ENCODE peak calls at places on chromosomes 4 and X, in nine cellular contexts. One of them, this sample, is unnamed.

GRCh38 chrX:73876897-73877296 is 313.9 kb downstream of the CHIC1 start:
- DNase-seq in frontal cortex: no peak
- DNase-seq in upper lobe of right lung: no peak
- DNase-seq in stimulated activated CD8-positive, alpha-beta memory T cell treated with anti-CD3 and anti-CD28 coated beads, Interleukin-12 subunit alpha, Interleukin-12 subunit beta, amount 100 ng/mL, for 4 hours: no peak
- DNase-seq in K562: no peak
- DNase-seq in activated T-cell treated with anti-CD3 and anti-CD28 coated beads for 4 hours: no peak
- DNase-seq in heart right ventricle: no peak
- DNase-seq in germinal center: no peak
- DNase-seq in fibroblast of mammary gland: no peak
- DNase-seq in this sample: no peak

GRCh38 chrX:70030242-70030823 is 19.4 kb downstream of the AWAT2 start:
- DNase-seq in frontal cortex: peak; percentile 6
- DNase-seq in upper lobe of right lung: no peak
- DNase-seq in stimulated activated CD8-positive, alpha-beta memory T cell treated with anti-CD3 and anti-CD28 coated beads, Interleukin-12 subunit alpha, Interleukin-12 subunit beta, amount 100 ng/mL, for 4 hours: no peak
- DNase-seq in K562: peak; percentile 65
- DNase-seq in activated T-cell treated with anti-CD3 and anti-CD28 coated beads for 4 hours: no peak
- DNase-seq in heart right ventricle: peak; percentile 46
- DNase-seq in germinal center: peak; percentile 32
- DNase-seq in fibroblast of mammary gland: peak; percentile 69
- DNase-seq in this sample: no peak

GRCh38 chr4:121070696-121071639 is 1.4 kb downstream of the NDNF start:
- DNase-seq in frontal cortex: no peak
- DNase-seq in upper lobe of right lung: peak; percentile 82
- DNase-seq in stimulated activated CD8-positive, alpha-beta memory T cell treated with anti-CD3 and anti-CD28 coated beads, Interleukin-12 subunit alpha, Interleukin-12 subunit beta, amount 100 ng/mL, for 4 hours: no peak
- DNase-seq in K562: no peak
- DNase-seq in activated T-cell treated with anti-CD3 and anti-CD28 coated beads for 4 hours: no peak
- DNase-seq in heart right ventricle: peak; percentile 33
- DNase-seq in germinal center: no peak
- DNase-seq in fibroblast of mammary gland: peak; percentile 47
- DNase-seq in this sample: no peak

GRCh38 chr4:136967069-136967468 is 565.2 kb downstream of the PCDH18 start:
- DNase-seq in frontal cortex: no peak
- DNase-seq in upper lobe of right lung: no peak
- DNase-seq in stimulated activated CD8-positive, alpha-beta memory T cell treated with anti-CD3 and anti-CD28 coated beads, Interleukin-12 subunit alpha, Interleukin-12 subunit beta, amount 100 ng/mL, for 4 hours: no peak
- DNase-seq in K562: no peak
- DNase-seq in activated T-cell treated with anti-CD3 and anti-CD28 coated beads for 4 hours: no peak
- DNase-seq in heart right ventricle: no peak
- DNase-seq in germinal center: no peak
- DNase-seq in fibroblast of mammary gland: no peak
- DNase-seq in this sample: no peak

GRCh38 chrX:106906361-106906760 is 3.2 kb upstream of the RIPPLY1 start:
- DNase-seq in frontal cortex: no peak
- DNase-seq in upper lobe of right lung: no peak
- DNase-seq in stimulated activated CD8-positive, alpha-beta memory T cell treated with anti-CD3 and anti-CD28 coated beads, Interleukin-12 subunit alpha, Interleukin-12 subunit beta, amount 100 ng/mL, for 4 hours: no peak
- DNase-seq in K562: no peak
- DNase-seq in activated T-cell treated with anti-CD3 and anti-CD28 coated beads for 4 hours: no peak
- DNase-seq in heart right ventricle: no peak
- DNase-seq in germinal center: no peak
- DNase-seq in fibroblast of mammary gland: no peak
- DNase-seq in this sample: no peak

GRCh38 chr4:33080262-33080661 is 2360.1 kb downstream of the PCDH7 start:
- DNase-seq in frontal cortex: no peak
- DNase-seq in upper lobe of right lung: no peak
- DNase-seq in stimulated activated CD8-positive, alpha-beta memory T cell treated with anti-CD3 and anti-CD28 coated beads, Interleukin-12 subunit alpha, Interleukin-12 subunit beta, amount 100 ng/mL, for 4 hours: no peak
- DNase-seq in K562: no peak
- DNase-seq in activated T-cell treated with anti-CD3 and anti-CD28 coated beads for 4 hours: no peak
- DNase-seq in heart right ventricle: no peak
- DNase-seq in germinal center: no peak
- DNase-seq in fibroblast of mammary gland: peak; percentile 54
- DNase-seq in this sample: no peak

GRCh38 chrX:94401426-94401825 is 727.4 kb downstream of the FAM133A start:
- DNase-seq in frontal cortex: no peak
- DNase-seq in upper lobe of right lung: no peak
- DNase-seq in stimulated activated CD8-positive, alpha-beta memory T cell treated with anti-CD3 and anti-CD28 coated beads, Interleukin-12 subunit alpha, Interleukin-12 subunit beta, amount 100 ng/mL, for 4 hours: no peak
- DNase-seq in K562: no peak
- DNase-seq in activated T-cell treated with anti-CD3 and anti-CD28 coated beads for 4 hours: no peak
- DNase-seq in heart right ventricle: no peak
- DNase-seq in germinal center: no peak
- DNase-seq in fibroblast of mammary gland: no peak
- DNase-seq in this sample: no peak

GRCh38 chrX:41512394-41512793 is 65.3 kb downstream of the NYX start:
- DNase-seq in frontal cortex: no peak
- DNase-seq in upper lobe of right lung: no peak
- DNase-seq in stimulated activated CD8-positive, alpha-beta memory T cell treated with anti-CD3 and anti-CD28 coated beads, Interleukin-12 subunit alpha, Interleukin-12 subunit beta, amount 100 ng/mL, for 4 hours: no peak
- DNase-seq in K562: no peak
- DNase-seq in activated T-cell treated with anti-CD3 and anti-CD28 coated beads for 4 hours: no peak
- DNase-seq in heart right ventricle: no peak
- DNase-seq in germinal center: peak; percentile 23
- DNase-seq in fibroblast of mammary gland: no peak
- DNase-seq in this sample: no peak

GRCh38 chrX:14581081-14581480 is 51.7 kb downstream of the GLRA2 start:
- DNase-seq in frontal cortex: no peak
- DNase-seq in upper lobe of right lung: no peak
- DNase-seq in stimulated activated CD8-positive, alpha-beta memory T cell treated with anti-CD3 and anti-CD28 coated beads, Interleukin-12 subunit alpha, Interleukin-12 subunit beta, amount 100 ng/mL, for 4 hours: no peak
- DNase-seq in K562: no peak
- DNase-seq in activated T-cell treated with anti-CD3 and anti-CD28 coated beads for 4 hours: no peak
- DNase-seq in heart right ventricle: no peak
- DNase-seq in germinal center: no peak
- DNase-seq in fibroblast of mammary gland: no peak
- DNase-seq in this sample: no peak

GRCh38 chrX:54066841-54067240 is 22.6 kb upstream of the PHF8 start:
- DNase-seq in frontal cortex: no peak
- DNase-seq in upper lobe of right lung: no peak
- DNase-seq in stimulated activated CD8-positive, alpha-beta memory T cell treated with anti-CD3 and anti-CD28 coated beads, Interleukin-12 subunit alpha, Interleukin-12 subunit beta, amount 100 ng/mL, for 4 hours: no peak
- DNase-seq in K562: no peak
- DNase-seq in activated T-cell treated with anti-CD3 and anti-CD28 coated beads for 4 hours: no peak
- DNase-seq in heart right ventricle: no peak
- DNase-seq in germinal center: no peak
- DNase-seq in fibroblast of mammary gland: peak; percentile 60
- DNase-seq in this sample: no peak

GRCh38 chrX:155046811-155047528 is 20.3 kb downstream of the FUNDC2 start:
- DNase-seq in frontal cortex: no peak
- DNase-seq in upper lobe of right lung: no peak
- DNase-seq in stimulated activated CD8-positive, alpha-beta memory T cell treated with anti-CD3 and anti-CD28 coated beads, Interleukin-12 subunit alpha, Interleukin-12 subunit beta, amount 100 ng/mL, for 4 hours: no peak
- DNase-seq in K562: no peak
- DNase-seq in activated T-cell treated with anti-CD3 and anti-CD28 coated beads for 4 hours: no peak
- DNase-seq in heart right ventricle: no peak
- DNase-seq in germinal center: no peak
- DNase-seq in fibroblast of mammary gland: no peak
- DNase-seq in this sample: no peak

GRCh38 chr4:108072300-108072699 is 82.6 kb downstream of the HADH start:
- DNase-seq in frontal cortex: no peak
- DNase-seq in upper lobe of right lung: no peak
- DNase-seq in stimulated activated CD8-positive, alpha-beta memory T cell treated with anti-CD3 and anti-CD28 coated beads, Interleukin-12 subunit alpha, Interleukin-12 subunit beta, amount 100 ng/mL, for 4 hours: peak; percentile 26
- DNase-seq in K562: no peak
- DNase-seq in activated T-cell treated with anti-CD3 and anti-CD28 coated beads for 4 hours: peak; percentile 36
- DNase-seq in heart right ventricle: no peak
- DNase-seq in germinal center: no peak
- DNase-seq in fibroblast of mammary gland: no peak
- DNase-seq in this sample: no peak

GRCh38 chr4:184536881-184537248 is 62.5 kb upstream of the IRF2 start:
- DNase-seq in frontal cortex: no peak
- DNase-seq in upper lobe of right lung: no peak
- DNase-seq in stimulated activated CD8-positive, alpha-beta memory T cell treated with anti-CD3 and anti-CD28 coated beads, Interleukin-12 subunit alpha, Interleukin-12 subunit beta, amount 100 ng/mL, for 4 hours: no peak
- DNase-seq in K562: peak; percentile 18
- DNase-seq in activated T-cell treated with anti-CD3 and anti-CD28 coated beads for 4 hours: no peak
- DNase-seq in heart right ventricle: peak; percentile 10
- DNase-seq in germinal center: no peak
- DNase-seq in fibroblast of mammary gland: no peak
- DNase-seq in this sample: no peak

GRCh38 chr4:148649669-148650331 is 207.6 kb upstream of the NR3C2 start:
- DNase-seq in frontal cortex: no peak
- DNase-seq in upper lobe of right lung: no peak
- DNase-seq in stimulated activated CD8-positive, alpha-beta memory T cell treated with anti-CD3 and anti-CD28 coated beads, Interleukin-12 subunit alpha, Interleukin-12 subunit beta, amount 100 ng/mL, for 4 hours: no peak
- DNase-seq in K562: no peak
- DNase-seq in activated T-cell treated with anti-CD3 and anti-CD28 coated beads for 4 hours: no peak
- DNase-seq in heart right ventricle: no peak
- DNase-seq in germinal center: no peak
- DNase-seq in fibroblast of mammary gland: peak; percentile 39
- DNase-seq in this sample: no peak

GRCh38 chr4:82842593-82842992 is 44.0 kb upstream of the SCD5 start:
- DNase-seq in frontal cortex: no peak
- DNase-seq in upper lobe of right lung: no peak
- DNase-seq in stimulated activated CD8-positive, alpha-beta memory T cell treated with anti-CD3 and anti-CD28 coated beads, Interleukin-12 subunit alpha, Interleukin-12 subunit beta, amount 100 ng/mL, for 4 hours: no peak
- DNase-seq in K562: peak; percentile 17
- DNase-seq in activated T-cell treated with anti-CD3 and anti-CD28 coated beads for 4 hours: no peak
- DNase-seq in heart right ventricle: no peak
- DNase-seq in germinal center: no peak
- DNase-seq in fibroblast of mammary gland: peak; percentile 29
- DNase-seq in this sample: no peak

GRCh38 chr4:6906046-6906445 is 3.6 kb upstream of the TBC1D14 start:
- DNase-seq in frontal cortex: no peak
- DNase-seq in upper lobe of right lung: no peak
- DNase-seq in stimulated activated CD8-positive, alpha-beta memory T cell treated with anti-CD3 and anti-CD28 coated beads, Interleukin-12 subunit alpha, Interleukin-12 subunit beta, amount 100 ng/mL, for 4 hours: no peak
- DNase-seq in K562: no peak
- DNase-seq in activated T-cell treated with anti-CD3 and anti-CD28 coated beads for 4 hours: no peak
- DNase-seq in heart right ventricle: no peak
- DNase-seq in germinal center: no peak
- DNase-seq in fibroblast of mammary gland: no peak
- DNase-seq in this sample: no peak

GRCh38 chr4:129968778-129969177 is 872.8 kb downstream of the C4orf33 start:
- DNase-seq in frontal cortex: no peak
- DNase-seq in upper lobe of right lung: no peak
- DNase-seq in stimulated activated CD8-positive, alpha-beta memory T cell treated with anti-CD3 and anti-CD28 coated beads, Interleukin-12 subunit alpha, Interleukin-12 subunit beta, amount 100 ng/mL, for 4 hours: no peak
- DNase-seq in K562: no peak
- DNase-seq in activated T-cell treated with anti-CD3 and anti-CD28 coated beads for 4 hours: no peak
- DNase-seq in heart right ventricle: no peak
- DNase-seq in germinal center: no peak
- DNase-seq in fibroblast of mammary gland: no peak
- DNase-seq in this sample: no peak

GRCh38 chr4:139555705-139556070 is 331 bp downstream of the SETD7 start:
- DNase-seq in frontal cortex: peak; percentile 64
- DNase-seq in upper lobe of right lung: peak; percentile 87
- DNase-seq in stimulated activated CD8-positive, alpha-beta memory T cell treated with anti-CD3 and anti-CD28 coated beads, Interleukin-12 subunit alpha, Interleukin-12 subunit beta, amount 100 ng/mL, for 4 hours: no peak
- DNase-seq in K562: no peak
- DNase-seq in activated T-cell treated with anti-CD3 and anti-CD28 coated beads for 4 hours: no peak
- DNase-seq in heart right ventricle: no peak
- DNase-seq in germinal center: peak; percentile 36
- DNase-seq in fibroblast of mammary gland: no peak
- DNase-seq in this sample: no peak

GRCh38 chrX:154490021-154490413 is 412 bp downstream of the SLC10A3 start:
- DNase-seq in frontal cortex: no peak
- DNase-seq in upper lobe of right lung: peak; percentile 73
- DNase-seq in stimulated activated CD8-positive, alpha-beta memory T cell treated with anti-CD3 and anti-CD28 coated beads, Interleukin-12 subunit alpha, Interleukin-12 subunit beta, amount 100 ng/mL, for 4 hours: peak; percentile 10
- DNase-seq in K562: no peak
- DNase-seq in activated T-cell treated with anti-CD3 and anti-CD28 coated beads for 4 hours: no peak
- DNase-seq in heart right ventricle: no peak
- DNase-seq in germinal center: peak; percentile 10
- DNase-seq in fibroblast of mammary gland: peak; percentile 66
- DNase-seq in this sample: peak; percentile 54

GRCh38 chrX:109487640-109488039 is 5.8 kb upstream of the GUCY2F start:
- DNase-seq in frontal cortex: no peak
- DNase-seq in upper lobe of right lung: no peak
- DNase-seq in stimulated activated CD8-positive, alpha-beta memory T cell treated with anti-CD3 and anti-CD28 coated beads, Interleukin-12 subunit alpha, Interleukin-12 subunit beta, amount 100 ng/mL, for 4 hours: no peak
- DNase-seq in K562: no peak
- DNase-seq in activated T-cell treated with anti-CD3 and anti-CD28 coated beads for 4 hours: no peak
- DNase-seq in heart right ventricle: no peak
- DNase-seq in germinal center: peak; percentile 1
- DNase-seq in fibroblast of mammary gland: no peak
- DNase-seq in this sample: no peak

GRCh38 chrX:78075787-78076389 is 28.2 kb upstream of the PGK1 start:
- DNase-seq in frontal cortex: no peak
- DNase-seq in upper lobe of right lung: no peak
- DNase-seq in stimulated activated CD8-positive, alpha-beta memory T cell treated with anti-CD3 and anti-CD28 coated beads, Interleukin-12 subunit alpha, Interleukin-12 subunit beta, amount 100 ng/mL, for 4 hours: no peak
- DNase-seq in K562: no peak
- DNase-seq in activated T-cell treated with anti-CD3 and anti-CD28 coated beads for 4 hours: no peak
- DNase-seq in heart right ventricle: no peak
- DNase-seq in germinal center: no peak
- DNase-seq in fibroblast of mammary gland: no peak
- DNase-seq in this sample: no peak

GRCh38 chrX:41332408-41332987 is 1.5 kb upstream of the DDX3X start:
- DNase-seq in frontal cortex: peak; percentile 26
- DNase-seq in upper lobe of right lung: no peak
- DNase-seq in stimulated activated CD8-positive, alpha-beta memory T cell treated with anti-CD3 and anti-CD28 coated beads, Interleukin-12 subunit alpha, Interleukin-12 subunit beta, amount 100 ng/mL, for 4 hours: no peak
- DNase-seq in K562: no peak
- DNase-seq in activated T-cell treated with anti-CD3 and anti-CD28 coated beads for 4 hours: no peak
- DNase-seq in heart right ventricle: peak; percentile 17
- DNase-seq in germinal center: peak; percentile 26
- DNase-seq in fibroblast of mammary gland: no peak
- DNase-seq in this sample: no peak

GRCh38 chr4:98568896-98569663 is 89.3 kb downstream of the TSPAN5 start:
- DNase-seq in frontal cortex: no peak
- DNase-seq in upper lobe of right lung: no peak
- DNase-seq in stimulated activated CD8-positive, alpha-beta memory T cell treated with anti-CD3 and anti-CD28 coated beads, Interleukin-12 subunit alpha, Interleukin-12 subunit beta, amount 100 ng/mL, for 4 hours: no peak
- DNase-seq in K562: no peak
- DNase-seq in activated T-cell treated with anti-CD3 and anti-CD28 coated beads for 4 hours: no peak
- DNase-seq in heart right ventricle: no peak
- DNase-seq in germinal center: no peak
- DNase-seq in fibroblast of mammary gland: peak; percentile 46
- DNase-seq in this sample: no peak

GRCh38 chr4:66062044-66062443 is 391.8 kb upstream of the EPHA5 start:
- DNase-seq in frontal cortex: no peak
- DNase-seq in upper lobe of right lung: no peak
- DNase-seq in stimulated activated CD8-positive, alpha-beta memory T cell treated with anti-CD3 and anti-CD28 coated beads, Interleukin-12 subunit alpha, Interleukin-12 subunit beta, amount 100 ng/mL, for 4 hours: no peak
- DNase-seq in K562: no peak
- DNase-seq in activated T-cell treated with anti-CD3 and anti-CD28 coated beads for 4 hours: no peak
- DNase-seq in heart right ventricle: no peak
- DNase-seq in germinal center: no peak
- DNase-seq in fibroblast of mammary gland: peak; percentile 29
- DNase-seq in this sample: no peak

GRCh38 chr4:6362896-6363295 is 93.2 kb downstream of the WFS1 start:
- DNase-seq in frontal cortex: no peak
- DNase-seq in upper lobe of right lung: no peak
- DNase-seq in stimulated activated CD8-positive, alpha-beta memory T cell treated with anti-CD3 and anti-CD28 coated beads, Interleukin-12 subunit alpha, Interleukin-12 subunit beta, amount 100 ng/mL, for 4 hours: no peak
- DNase-seq in K562: peak; percentile 70
- DNase-seq in activated T-cell treated with anti-CD3 and anti-CD28 coated beads for 4 hours: no peak
- DNase-seq in heart right ventricle: no peak
- DNase-seq in germinal center: peak; percentile 12
- DNase-seq in fibroblast of mammary gland: peak; percentile 20
- DNase-seq in this sample: no peak

This sample was measured in RWPE2.